ENCODE peak calls at places on chromosome 13, in eight cellular contexts. M, C, S, R, W, T, X and P are unnamed samples.

GRCh38 chr13:18232994-18233782 is 948.4 kb downstream of the TUBA3C start:
- DNase-seq in M (no peak), C (no peak), S (no peak), R (no peak), W (no peak), T (no peak), X (no peak), P (no peak)

GRCh38 chr13:28489536-28489935 is 5.4 kb downstream of the FLT1 start:
- DNase-seq in M (no peak), C (no peak), S (no peak), R (no peak), W (no peak), T (no peak), X (no peak), P (no peak)

GRCh38 chr13:21657538-21657937 is 13.3 kb upstream of the FGF9 start:
- DNase-seq in M (no peak), C (no peak), S (no peak), R (no peak), W (peak), T (no peak), X (no peak), P (no peak)

GRCh38 chr13:29925457-29925856 is 75.0 kb upstream of the UBL3 start:
- DNase-seq in M (no peak), C (peak), S (peak), R (peak), W (peak), T (no peak), X (no peak), P (no peak)

GRCh38 chr13:60583196-60583908 is 186.3 kb downstream of the TDRD3 start:
- DNase-seq in M (peak), C (no peak), S (no peak), R (no peak), W (peak), T (no peak), X (no peak), P (no peak)

GRCh38 chr13:111178417-111178816 is 63.3 kb downstream of the ARHGEF7 start:
- DNase-seq in M (no peak), C (no peak), S (no peak), R (no peak), W (no peak), T (no peak), X (no peak), P (no peak)

GRCh38 chr13:97254809-97255208 is 32.7 kb downstream of the MBNL2 start:
- DNase-seq in M (no peak), C (no peak), S (no peak), R (no peak), W (peak), T (no peak), X (no peak), P (no peak)

GRCh38 chr13:38607136-38607535 is 79.7 kb upstream of the FREM2 start:
- DNase-seq in M (no peak), C (no peak), S (no peak), R (no peak), W (no peak), T (no peak), X (no peak), P (no peak)

GRCh38 chr13:111976474-111977183 is 90.3 kb upstream of the SOX1 start:
- DNase-seq in M (no peak), C (no peak), S (no peak), R (no peak), W (no peak), T (no peak), X (no peak), P (no peak)

GRCh38 chr13:103224804-103225203 is 158.6 kb upstream of the SLC10A2 start:
- DNase-seq in M (no peak), C (no peak), S (no peak), R (no peak), W (no peak), T (no peak), X (no peak), P (no peak)

GRCh38 chr13:106858910-106859309 is 291.0 kb upstream of the ARGLU1 start:
- DNase-seq in M (no peak), C (no peak), S (no peak), R (no peak), W (no peak), T (no peak), X (no peak), P (no peak)

GRCh38 chr13:24610956-24611355 is 69.3 kb upstream of the ATP12A start:
- DNase-seq in M (no peak), C (no peak), S (no peak), R (no peak), W (no peak), T (no peak), X (no peak), P (no peak)

GRCh38 chr13:24606486-24607170 is 73.6 kb upstream of the ATP12A start:
- DNase-seq in M (no peak), C (no peak), S (no peak), R (no peak), W (no peak), T (no peak), X (no peak), P (no peak)

DNA sequence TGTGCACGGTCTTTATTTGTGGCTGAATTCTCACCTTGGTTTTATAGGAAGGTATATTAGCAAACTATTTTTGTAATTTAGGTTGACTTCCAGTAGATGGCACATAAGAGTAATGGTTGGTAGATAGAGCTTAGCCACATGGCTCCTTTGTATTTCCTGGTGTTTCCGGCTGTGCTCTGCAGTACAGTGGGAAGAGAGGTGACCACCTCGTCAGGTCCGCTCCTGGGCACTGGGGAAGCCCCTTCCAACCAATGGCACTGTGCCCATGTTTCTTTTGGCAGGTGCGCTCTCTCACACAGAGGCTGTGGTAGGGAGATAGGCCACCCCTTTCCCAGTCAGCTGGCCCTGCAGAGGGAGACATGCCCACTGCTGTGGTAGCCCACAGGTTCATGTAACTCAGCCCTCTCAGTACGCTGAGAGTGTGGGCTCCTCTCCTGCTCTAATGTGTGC is 74.3 kb upstream of the ATP12A start:
- DNase-seq in M (no peak), C (no peak), S (no peak), R (no peak), W (no peak), T (no peak), X (no peak), P (no peak)
- TF ChIP-seq CTCF in M (no peak), C (no peak), S (no peak), R (peak), W (no peak), T (no peak), X (peak), P (no peak)

GRCh38 chr13:113001251-113002140 is 32.5 kb downstream of the MCF2L start:
- DNase-seq in M (no peak), C (no peak), S (no peak), R (peak), W (peak), T (no peak), X (peak), P (no peak)
- TF ChIP-seq CTCF in M (no peak), C (no peak), S (no peak), R (no peak), W (no peak), T (no peak), X (no peak), P (no peak)

DNA sequence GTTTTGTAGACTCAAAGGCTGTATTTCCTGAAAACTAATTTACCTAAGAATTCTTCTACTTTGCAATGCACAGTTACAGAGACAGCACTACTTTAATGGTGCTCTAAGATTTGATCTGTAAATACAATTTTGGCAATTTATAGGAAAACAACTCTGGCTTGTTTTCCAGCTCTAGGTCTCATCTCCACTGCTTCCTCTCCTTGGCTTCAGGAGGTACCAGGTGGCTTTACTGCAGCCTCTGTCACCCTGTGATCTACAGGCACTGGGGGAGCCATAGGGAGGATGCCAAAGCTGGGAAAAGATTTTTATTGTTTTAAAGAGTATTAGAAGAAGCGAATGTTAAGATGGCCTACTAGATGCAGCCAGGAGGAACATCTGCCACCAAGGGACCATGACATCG is 1563.6 kb downstream of the OLFM4 start:
- DNase-seq in M (no peak), C (no peak), S (no peak), R (no peak), W (no peak), T (no peak), X (no peak), P (no peak)
- TF ChIP-seq CTCF in M (no peak), C (no peak), S (no peak), R (no peak), W (no peak), T (no peak), X (no peak), P (no peak)

DNA sequence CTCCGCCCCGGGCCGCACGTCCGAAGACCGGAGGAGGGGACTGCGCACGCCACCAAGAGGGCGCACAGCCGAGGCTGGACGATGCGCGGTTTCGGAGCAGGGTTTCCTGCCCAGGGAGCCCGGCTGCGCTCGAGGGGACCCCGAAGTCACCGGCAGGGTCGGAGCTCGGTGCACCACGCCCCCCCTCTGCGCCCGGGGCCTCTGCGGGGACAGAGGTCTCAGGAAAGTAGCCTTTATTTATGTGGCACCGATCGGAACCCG is 108.9 kb upstream of the DOCK9 start:
- DNase-seq in M (no peak), C (no peak), S (no peak), R (no peak), W (no peak), T (peak), X (peak), P (peak)
- TF ChIP-seq CTCF in M (no peak), C (no peak), S (no peak), R (no peak), W (no peak), T (no peak), X (no peak), P (no peak)

DNA sequence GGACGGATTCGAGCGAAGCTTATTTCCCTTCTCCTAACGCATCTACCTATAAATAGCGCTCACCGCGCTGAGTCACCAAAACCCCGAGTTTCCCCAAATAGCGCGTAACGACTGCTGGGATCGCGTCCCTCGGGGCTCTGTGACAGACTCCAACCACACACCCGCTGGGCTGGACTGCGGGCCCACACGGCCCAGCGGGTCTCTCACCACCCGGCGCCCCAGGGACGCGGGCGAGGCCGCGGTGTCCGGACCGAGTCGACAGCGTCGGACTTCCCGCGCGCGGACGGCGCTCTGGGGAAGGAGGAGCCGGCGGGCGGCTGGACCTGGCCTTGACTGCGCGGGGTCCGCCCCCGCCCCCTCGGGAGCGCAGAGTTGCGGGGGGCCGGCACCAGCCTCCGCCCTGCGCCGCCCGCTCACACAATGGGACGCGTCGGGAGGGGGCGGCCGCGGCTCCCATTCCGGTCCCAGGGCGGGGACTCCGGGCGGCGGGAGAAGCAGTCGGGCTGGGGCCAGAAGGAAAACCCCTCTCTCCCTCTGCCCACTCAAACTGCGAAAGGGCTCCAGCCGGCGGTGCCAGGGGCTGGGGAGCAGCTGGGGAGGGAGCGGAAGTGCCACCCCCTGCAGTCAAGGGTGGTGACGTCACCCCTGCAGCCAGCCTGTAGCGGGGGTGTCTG is 108.8 kb downstream of the KCNRG start:
- DNase-seq in M (peak), C (no peak), S (peak), R (peak), W (peak), T (peak), X (no peak), P (peak)
- TF ChIP-seq CTCF in M (no peak), C (no peak), S (no peak), R (no peak), W (no peak), T (no peak), X (peak), P (no peak)